ENCODE peak calls at places on chromosomes 16 and 17, in ten cellular contexts. K is epithelial cell of esophagus, C is progenitor cell of endocrine pancreas, L is left lung, J is fibroblast of mammary gland, V is PC-9, W is fibroblast of lung, I is fibroblast of the aortic adventitia, T is right lobe of liver, Y is A549. Q is an unnamed sample.

GRCh38 chr17:18039535-18040286 is 503 bp downstream of the GID4 start:
- DNase-seq in K (peak; percentile 27), C (peak; percentile 39), L (peak; percentile 90), J (no peak), V (peak; percentile 53), W (no peak), I (no peak), T (peak; percentile 60), Y (peak; percentile 46), Q (peak; percentile 67)

GRCh38 chr17:43547189-43547550 is 1.0 kb upstream of the ETV4 start:
- DNase-seq in K (no peak), C (no peak), L (no peak), J (no peak), V (no peak), W (no peak), I (no peak), T (no peak), Y (no peak), Q (no peak)

GRCh38 chr16:75081179-75081859 is 35.3 kb downstream of the LDHD start:
- DNase-seq in K (no peak), C (no peak), L (no peak), J (no peak), V (no peak), W (no peak), I (no peak), T (no peak), Y (no peak), Q (no peak)

GRCh38 chr17:29342148-29342765 is 47.9 kb upstream of the TAOK1 start:
- DNase-seq in K (no peak), C (no peak), L (no peak), J (no peak), V (no peak), W (no peak), I (no peak), T (no peak), Y (no peak), Q (no peak)

GRCh38 chr17:65567566-65567965 is 6.1 kb upstream of the AXIN2 start:
- DNase-seq in K (no peak), C (no peak), L (peak; percentile 20), J (no peak), V (no peak), W (no peak), I (no peak), T (no peak), Y (no peak), Q (no peak)

GRCh38 chr17:82428546-82428945 is 10.2 kb upstream of the OGFOD3 start:
- DNase-seq in K (no peak), C (no peak), L (peak; percentile 43), J (no peak), V (no peak), W (no peak), I (no peak), T (no peak), Y (no peak), Q (no peak)

GRCh38 chr17:46764709-46765401 is 53.6 kb downstream of the WNT3 start:
- DNase-seq in K (peak; percentile 57), C (no peak), L (peak; percentile 84), J (peak; percentile 86), V (peak; percentile 93), W (peak; percentile 93), I (peak; percentile 55), T (no peak), Y (no peak), Q (peak; percentile 74)

GRCh38 chr16:55655709-55656694 is at the start of gene SLC6A2:
- DNase-seq in K (peak; percentile 64), C (peak; percentile 21), L (peak; percentile 76), J (no peak), V (no peak), W (no peak), I (no peak), T (no peak), Y (peak; percentile 39), Q (no peak)

GRCh38 chr16:21283521-21284289 is 5.6 kb upstream of the CRYM start:
- DNase-seq in K (peak; percentile 40), C (peak; percentile 62), L (peak; percentile 89), J (peak; percentile 38), V (no peak), W (peak; percentile 48), I (peak; percentile 40), T (no peak), Y (peak; percentile 65), Q (peak; percentile 60)

GRCh38 chr16:7381671-7382070 is 49.0 kb downstream of the RBFOX1 start:
- DNase-seq in K (no peak), C (no peak), L (no peak), J (no peak), V (no peak), W (no peak), I (no peak), T (no peak), Y (no peak), Q (no peak)

GRCh38 chr16:5581963-5582362 is 484.4 kb upstream of the EEF2KMT start:
- DNase-seq in K (no peak), C (no peak), L (no peak), J (no peak), V (no peak), W (no peak), I (no peak), T (no peak), Y (no peak), Q (no peak)

GRCh38 chr16:87202346-87202745 is 114.8 kb downstream of the C16orf95 start:
- DNase-seq in K (no peak), C (no peak), L (no peak), J (peak; percentile 64), V (no peak), W (peak; percentile 76), I (peak; percentile 75), T (no peak), Y (no peak), Q (no peak)

GRCh38 chr16:87200637-87201036 is 116.6 kb downstream of the C16orf95 start:
- DNase-seq in K (no peak), C (no peak), L (no peak), J (no peak), V (no peak), W (no peak), I (no peak), T (no peak), Y (no peak), Q (no peak)

GRCh38 chr16:87201052-87201451 is 116.1 kb downstream of the C16orf95 start:
- DNase-seq in K (peak; percentile 59), C (no peak), L (no peak), J (peak; percentile 100), V (peak; percentile 69), W (peak; percentile 99), I (peak; percentile 100), T (no peak), Y (peak; percentile 56), Q (no peak)

GRCh38 chr16:87201777-87202176 is 115.4 kb downstream of the C16orf95 start:
- DNase-seq in K (no peak), C (no peak), L (no peak), J (no peak), V (no peak), W (no peak), I (peak; percentile 23), T (no peak), Y (no peak), Q (no peak)

GRCh38 chr16:87203060-87203656 is 114.0 kb downstream of the C16orf95 start:
- DNase-seq in K (peak; percentile 56), C (peak; percentile 61), L (peak; percentile 86), J (peak; percentile 81), V (peak; percentile 51), W (peak; percentile 87), I (peak; percentile 76), T (no peak), Y (peak; percentile 84), Q (peak; percentile 77)
- TF ChIP-seq CTCF in K (peak; percentile 83), C (peak; percentile 95), L (peak; percentile 79), J (peak; percentile 95), V (peak; percentile 93), W (peak; percentile 93), I (peak; percentile 95), T (peak; percentile 50), Y (peak; percentile 92), Q (peak; percentile 85)

GRCh38 chr17:77251622-77252021 is 110.9 kb downstream of the SEC14L1 start:
- DNase-seq in K (no peak), C (no peak), L (no peak), J (no peak), V (no peak), W (no peak), I (no peak), T (no peak), Y (no peak), Q (no peak)

GRCh38 chr17:77254961-77255741 is 114.4 kb downstream of the SEC14L1 start:
- DNase-seq in K (peak; percentile 98), C (no peak), L (peak; percentile 85), J (peak; percentile 62), V (peak; percentile 95), W (peak; percentile 82), I (peak; percentile 76), T (no peak), Y (peak; percentile 87), Q (peak; percentile 75)

GRCh38 chr17:77256710-77257109 is 115.9 kb downstream of the SEC14L1 start:
- DNase-seq in K (no peak), C (no peak), L (no peak), J (no peak), V (no peak), W (no peak), I (no peak), T (no peak), Y (no peak), Q (no peak)

GRCh38 chr17:77253611-77254051 is 112.9 kb downstream of the SEC14L1 start:
- DNase-seq in K (no peak), C (no peak), L (no peak), J (peak; percentile 23), V (peak; percentile 66), W (peak; percentile 73), I (no peak), T (no peak), Y (no peak), Q (no peak)

GRCh38 chr17:77252736-77253135 is 112.0 kb downstream of the SEC14L1 start:
- DNase-seq in K (no peak), C (no peak), L (no peak), J (no peak), V (no peak), W (no peak), I (no peak), T (no peak), Y (no peak), Q (no peak)
- TF ChIP-seq CTCF in K (no peak), C (no peak), L (no peak), J (no peak), V (no peak), W (no peak), I (no peak), T (no peak), Y (no peak), Q (no peak)

GRCh38 chr17:40301315-40301714 is 7.7 kb upstream of the RARA start:
- DNase-seq in K (peak; percentile 43), C (no peak), L (no peak), J (no peak), V (no peak), W (no peak), I (no peak), T (no peak), Y (peak; percentile 46), Q (no peak)
- TF ChIP-seq CTCF in K (peak; percentile 33), C (peak; percentile 50), L (no peak), J (peak; percentile 0), V (peak; percentile 47), W (no peak), I (peak; percentile 6), T (peak; percentile 52), Y (peak; percentile 62), Q (peak; percentile 11)

DNA sequence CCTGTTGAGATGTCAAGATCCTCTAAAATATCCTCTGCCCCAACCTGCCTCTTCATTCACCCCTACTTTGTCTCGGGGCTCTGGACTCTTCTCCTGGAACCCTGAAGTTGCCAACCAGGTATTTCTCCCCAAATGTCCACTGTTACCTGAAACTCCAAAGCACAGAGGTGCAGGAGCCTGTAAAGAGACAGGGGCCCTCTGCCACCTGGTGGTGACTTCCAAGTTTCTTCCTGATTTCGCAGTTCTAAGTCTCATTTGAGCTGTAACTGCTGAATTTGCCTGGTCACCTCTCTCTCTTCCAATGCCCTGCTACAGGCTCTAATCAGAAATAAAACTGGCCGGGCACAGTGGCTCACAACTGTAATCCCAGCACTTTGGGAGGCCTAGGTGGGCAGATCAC is 77.1 kb upstream of the RCVRN start:
- DNase-seq in K (no peak), C (no peak), L (no peak), J (no peak), V (no peak), W (no peak), I (no peak), T (no peak), Y (peak; percentile 53), Q (no peak)
- TF ChIP-seq CTCF in K (no peak), C (peak; percentile 66), L (no peak), J (no peak), V (peak; percentile 54), W (no peak), I (no peak), T (peak; percentile 24), Y (peak; percentile 45), Q (peak; percentile 30)

Q was measured in lower lobe of right lung.